ENCODE peak calls at places on chromosome 3, in ten cellular contexts. G, C, W, J, K, L, A, X, S and H are unnamed samples.

GRCh38 chr3:15610083-15610482 is 8.5 kb downstream of the BTD start:
- DNase-seq in L (no peak), A (no peak), K (peak), W (no peak), X (no peak), J (peak), G (no peak), C (no peak), S (peak), H (peak)

GRCh38 chr3:52532517-52532837 is 1.2 kb downstream of the NT5DC2 start:
- DNase-seq in L (peak), W (peak), J (peak), X (no peak), K (no peak), A (no peak), G (no peak), C (no peak), S (peak), H (peak)

GRCh38 chr3:18185624-18186023 is 239.5 kb downstream of the SATB1 start:
- DNase-seq in G (no peak), J (no peak), S (no peak), L (no peak), K (no peak), W (no peak), X (no peak), C (no peak), A (no peak), H (no peak)

GRCh38 chr3:11803977-11804903 is 42.4 kb downstream of the TAMM41 start:
- DNase-seq in J (peak), W (peak), L (peak), C (peak), S (peak), K (peak), A (peak), G (peak), X (peak), H (no peak)

GRCh38 chr3:69283496-69283895 is 102.4 kb downstream of the FRMD4B start:
- DNase-seq in X (no peak), L (no peak), W (no peak), G (no peak), K (no peak), S (peak), J (no peak), A (no peak), C (no peak), H (no peak)

GRCh38 chr3:136919799-136920580 is 37.8 kb upstream of the IL20RB start:
- DNase-seq in X (peak), W (no peak), A (no peak), K (no peak), G (no peak), L (no peak), C (no peak), J (peak), S (peak), H (no peak)

GRCh38 chr3:158845748-158846350 is 44.0 kb downstream of the MFSD1 start:
- DNase-seq in K (no peak), X (peak), S (peak), L (peak), G (no peak), C (peak), W (peak), J (peak), A (peak), H (no peak)

GRCh38 chr3:101509811-101510210 is 3.2 kb downstream of the SENP7 start:
- DNase-seq in G (no peak), C (no peak), J (peak), W (no peak), L (no peak), S (no peak), X (no peak), K (no peak), A (no peak), H (no peak)

GRCh38 chr3:132017137-132017536 is 17.7 kb downstream of the CPNE4 start:
- DNase-seq in A (no peak), W (no peak), J (no peak), S (no peak), G (no peak), C (no peak), K (no peak), L (no peak), X (no peak), H (no peak)

GRCh38 chr3:170690133-170690981 is 104.5 kb upstream of the SLC7A14 start:
- DNase-seq in J (peak), X (peak), C (peak), S (peak), G (no peak), L (peak), K (peak), A (peak), W (peak), H (no peak)

GRCh38 chr3:187039723-187040414 is 99.4 kb downstream of the RPL39L start:
- DNase-seq in S (no peak), G (no peak), W (peak), K (no peak), C (no peak), L (no peak), A (no peak), J (no peak), X (no peak), H (no peak)

GRCh38 chr3:167684389-167684993 is 30.7 kb upstream of the WDR49 start:
- DNase-seq in J (peak), G (peak), K (no peak), A (peak), L (peak), X (peak), W (peak), C (peak), S (peak), H (no peak)

GRCh38 chr3:30698549-30698948 is 92.1 kb downstream of the TGFBR2 start:
- DNase-seq in X (no peak), G (no peak), C (no peak), K (no peak), S (no peak), J (no peak), L (no peak), A (no peak), W (no peak), H (no peak)

GRCh38 chr3:151316267-151316991 is at the start of gene GPR87:
- DNase-seq in X (no peak), J (no peak), W (peak), L (no peak), G (no peak), K (no peak), S (peak), C (no peak), A (no peak), H (no peak)

GRCh38 chr3:157102098-157102497 is 57.8 kb downstream of the CCNL1 start:
- DNase-seq in L (no peak), J (no peak), A (no peak), C (no peak), G (no peak), W (no peak), X (no peak), K (no peak), S (no peak), H (no peak)

GRCh38 chr3:148930785-148931184 is 60.6 kb upstream of the GYG1 start:
- DNase-seq in A (no peak), X (no peak), L (no peak), S (peak), G (no peak), W (no peak), C (no peak), K (no peak), J (no peak), H (no peak)

GRCh38 chr3:24348348-24348747 is 146.3 kb downstream of the THRB start:
- DNase-seq in L (no peak), K (no peak), G (no peak), C (no peak), S (no peak), J (no peak), W (no peak), X (no peak), A (no peak), H (no peak)
- H3K4me3 ChIP-seq in L (no peak), K (no peak), G (no peak), C (no peak), S (no peak), J (no peak), W (no peak), X (no peak), A (no peak), H (no peak)

DNA sequence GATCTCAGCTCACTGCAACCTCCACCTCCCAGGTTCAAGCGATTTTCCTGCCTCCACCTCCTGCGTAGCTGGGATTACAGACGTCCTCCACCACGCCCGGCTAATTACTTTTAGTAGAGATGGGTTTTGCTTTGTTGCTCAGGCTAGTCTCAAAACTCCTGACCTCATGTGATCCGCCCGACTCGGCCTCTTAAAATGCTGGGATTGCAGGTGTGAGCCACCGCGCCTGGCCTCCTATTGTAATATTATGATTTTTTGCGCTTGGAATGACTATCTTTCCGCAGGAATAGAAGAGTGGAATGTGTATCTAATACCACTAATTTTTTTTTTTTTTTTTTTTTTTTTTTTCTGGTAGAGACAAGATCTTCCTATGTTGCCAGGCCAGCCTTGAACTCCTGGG is 1.8 kb downstream of the ARL8B start:
- DNase-seq in C (no peak), G (no peak), K (no peak), J (no peak), W (no peak), X (no peak), A (no peak), L (peak), S (no peak), H (no peak)
- H3K4me3 ChIP-seq in C (no peak), G (peak), K (peak), J (peak), W (peak), X (peak), A (peak), L (peak), S (peak), H (peak)

GRCh38 chr3:46846624-46847542 is 16.4 kb downstream of the MYL3 start:
- DNase-seq in C (no peak), X (no peak), G (no peak), A (no peak), S (no peak), J (no peak), L (no peak), K (no peak), W (no peak), H (no peak)
- H3K4me3 ChIP-seq in C (no peak), X (no peak), G (peak), A (peak), S (peak), J (peak), L (no peak), K (peak), W (peak), H (peak)

GRCh38 chr3:160446522-160447056 is 3.0 kb downstream of the TRIM59 start:
- DNase-seq in S (no peak), X (no peak), C (no peak), L (no peak), W (no peak), J (no peak), K (no peak), A (no peak), G (no peak), H (no peak)
- H3K4me3 ChIP-seq in S (peak), X (no peak), C (no peak), L (peak), W (no peak), J (no peak), K (no peak), A (no peak), G (peak), H (no peak)

GRCh38 chr3:17182158-17182557 is 297.4 kb downstream of the PLCL2 start:
- DNase-seq in S (peak), A (no peak), J (no peak), C (no peak), X (no peak), K (no peak), G (no peak), W (peak), L (peak), H (no peak)
- H3K4me3 ChIP-seq in S (no peak), A (no peak), J (no peak), C (no peak), X (no peak), K (no peak), G (no peak), W (no peak), L (no peak), H (no peak)